ENCODE peak calls at places on chromosome 19, in four cellular contexts. S is tibial artery, N is pancreas, Y is colonic mucosa. P is an unnamed sample.

GRCh38 chr19:48826606-48827020 is 9.7 kb downstream of the HSD17B14 start:
- DNase-seq in Y (peak), N (peak), S (no peak), P (no peak)

GRCh38 chr19:16330368-16330801 is 5.8 kb downstream of the KLF2 start:
- DNase-seq in S (peak), Y (peak), N (peak), P (no peak)

GRCh38 chr19:51552996-51553725 is 17.9 kb upstream of the ZNF175 start:
- DNase-seq in S (peak), N (peak), Y (peak), P (peak)

GRCh38 chr19:10305139-10305806 is 4.3 kb downstream of the ZGLP1 start:
- DNase-seq in S (peak), Y (no peak), N (no peak), P (no peak)

GRCh38 chr19:52566588-52566987 is 3.5 kb upstream of the ZNF701 start:
- DNase-seq in Y (no peak), S (no peak), N (no peak), P (peak)

GRCh38 chr19:16888629-16889371 is at the start of gene F2RL3:
- DNase-seq in S (peak), N (peak), Y (peak), P (no peak)

GRCh38 chr19:1363599-1363998 is 20.1 kb upstream of the NDUFS7 start:
- DNase-seq in S (no peak), Y (no peak), N (no peak), P (no peak)

GRCh38 chr19:30795727-30796126 is 423.5 kb downstream of the ZNF536 start:
- DNase-seq in S (no peak), N (no peak), Y (no peak), P (no peak)

GRCh38 chr19:47351545-47351944 is 2.4 kb downstream of the DHX34 start:
- DNase-seq in N (no peak), S (no peak), Y (no peak), P (no peak)

GRCh38 chr19:28293685-28294084 is 919.3 kb downstream of the UQCRFS1 start:
- DNase-seq in Y (no peak), N (no peak), S (no peak), P (no peak)

GRCh38 chr19:6739390-6739883 is at the start of gene TRIP10:
- DNase-seq in S (peak), Y (peak), N (peak), P (no peak)

GRCh38 chr19:56377105-56377924 is 16.0 kb downstream of the ZNF582 start:
- DNase-seq in Y (no peak), N (no peak), S (no peak), P (no peak)

GRCh38 chr19:20365146-20365545 is 198.1 kb downstream of the ZNF486 start:
- DNase-seq in N (no peak), Y (no peak), S (no peak), P (no peak)

GRCh38 chr19:8476524-8476923 is 25.9 kb downstream of the PRAM1 start:
- DNase-seq in N (no peak), S (no peak), Y (no peak), P (no peak)

GRCh38 chr19:8478605-8479004 is 23.8 kb downstream of the PRAM1 start:
- DNase-seq in N (no peak), S (no peak), Y (no peak), P (no peak)

GRCh38 chr19:8475005-8475404 is 27.4 kb downstream of the PRAM1 start:
- DNase-seq in Y (no peak), S (no peak), N (no peak), P (no peak)

GRCh38 chr19:8477889-8478288 is 24.6 kb downstream of the PRAM1 start:
- DNase-seq in Y (no peak), S (no peak), N (no peak), P (no peak)

GRCh38 chr19:8473652-8474476 is 28.6 kb downstream of the PRAM1 start:
- DNase-seq in S (no peak), N (no peak), Y (no peak), P (no peak)
- H3K27ac ChIP-seq in S (no peak), N (no peak), Y (no peak), P (no peak)

DNA sequence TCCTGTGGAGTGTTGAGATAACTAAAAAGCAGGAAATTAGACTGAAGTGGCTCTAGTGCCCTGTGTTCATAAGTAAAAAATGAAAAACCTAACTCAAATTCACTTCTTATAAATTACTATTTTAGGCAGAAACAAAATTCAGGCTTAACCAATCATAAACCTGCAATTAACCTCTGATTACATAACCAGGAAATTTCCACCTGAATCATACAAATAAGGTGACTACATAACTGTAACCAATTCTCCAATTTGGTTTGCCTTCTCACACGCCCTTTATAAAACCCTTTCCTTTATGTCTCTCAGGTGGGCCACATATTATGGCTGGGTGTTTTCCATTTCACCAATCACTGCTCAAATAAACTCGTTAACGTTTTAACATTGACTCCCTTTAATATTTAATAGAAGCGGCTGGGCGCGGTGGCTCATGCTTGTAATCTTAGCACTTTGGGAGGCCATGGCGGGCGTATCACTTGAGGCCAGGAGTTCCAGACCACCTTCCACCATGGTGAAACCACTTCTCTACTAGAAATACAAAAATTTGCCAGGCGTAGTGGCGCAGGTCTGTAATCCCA is 22.9 kb upstream of the ZNF724 start:
- DNase-seq in Y (peak), S (peak), N (no peak), P (no peak)
- TF ChIP-seq CTCF in Y (no peak), S (no peak), N (no peak), P (no peak)

GRCh38 chr19:15200575-15201364 is at the start of gene NOTCH3:
- DNase-seq in S (no peak), N (peak), Y (no peak), P (no peak)
- H3K4me3 ChIP-seq in S (peak), N (peak), Y (peak), P (peak)

GRCh38 chr19:29525901-29526729 is at the start of gene VSTM2B:
- DNase-seq in Y (no peak), N (peak), S (no peak), P (no peak)

GRCh38 chr19:29521291-29522075 is 4.3 kb upstream of the VSTM2B start:
- DNase-seq in N (no peak), S (no peak), Y (no peak), P (no peak)

GRCh38 chr19:29524201-29524911 is 1.4 kb upstream of the VSTM2B start:
- DNase-seq in N (no peak), Y (no peak), S (no peak), P (no peak)

GRCh38 chr19:29524912-29525870 is 603 bp upstream of the VSTM2B start:
- DNase-seq in Y (no peak), S (no peak), N (peak), P (no peak)

DNA sequence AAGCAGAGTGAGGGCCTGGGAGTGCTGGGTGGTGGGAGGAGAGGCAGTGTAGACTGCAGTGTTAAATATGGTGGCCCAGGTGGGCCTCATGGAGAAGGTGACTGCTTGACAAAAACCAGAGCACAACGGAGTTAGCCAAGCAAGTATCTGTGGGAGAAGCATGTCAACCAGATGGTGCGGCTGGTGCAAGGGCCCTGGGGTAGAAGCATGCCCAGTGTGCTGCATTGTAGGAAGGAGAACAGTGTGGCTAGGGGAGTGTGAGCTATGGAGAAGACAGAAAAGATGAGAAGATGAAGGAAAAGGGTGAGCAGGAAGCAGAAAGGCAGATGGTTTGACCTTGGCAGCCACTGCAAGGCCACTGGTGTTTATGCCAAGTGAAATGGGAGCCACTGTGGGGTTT is 2.2 kb upstream of the VSTM2B start:
- DNase-seq in N (no peak), S (no peak), Y (no peak), P (no peak)
- H3K27ac ChIP-seq in N (no peak), S (no peak), Y (no peak), P (no peak)

GRCh38 chr19:18777156-18777724 is 13.9 kb downstream of the COMP start:
- DNase-seq in Y (no peak), N (peak), S (no peak), P (no peak)
- TF ChIP-seq CTCF in Y (no peak), N (no peak), S (no peak), P (no peak)

DNA sequence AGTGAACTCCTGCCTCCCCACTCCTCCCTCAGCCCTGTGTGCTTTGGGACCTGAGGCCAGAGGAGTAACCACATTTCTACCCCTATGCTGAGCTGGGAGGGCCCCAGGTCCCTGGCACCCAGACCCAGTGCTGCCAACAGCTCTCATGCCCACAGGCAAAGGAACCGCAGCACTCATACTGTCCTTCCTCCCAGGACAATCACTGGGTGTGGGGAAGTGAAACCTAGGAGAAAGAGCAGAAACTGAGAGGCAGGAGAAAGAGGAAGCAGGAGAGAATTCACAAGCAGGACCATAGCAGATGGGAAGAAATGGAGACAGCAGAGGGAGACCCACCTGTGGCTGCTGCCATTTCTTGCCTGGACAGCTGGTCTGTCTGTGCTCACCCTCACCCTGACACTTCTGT is 18.8 kb downstream of the CCDC97 start:
- DNase-seq in Y (no peak), N (no peak), S (peak), P (no peak)
- H3K4me3 ChIP-seq in Y (no peak), N (no peak), S (no peak), P (no peak)

DNA sequence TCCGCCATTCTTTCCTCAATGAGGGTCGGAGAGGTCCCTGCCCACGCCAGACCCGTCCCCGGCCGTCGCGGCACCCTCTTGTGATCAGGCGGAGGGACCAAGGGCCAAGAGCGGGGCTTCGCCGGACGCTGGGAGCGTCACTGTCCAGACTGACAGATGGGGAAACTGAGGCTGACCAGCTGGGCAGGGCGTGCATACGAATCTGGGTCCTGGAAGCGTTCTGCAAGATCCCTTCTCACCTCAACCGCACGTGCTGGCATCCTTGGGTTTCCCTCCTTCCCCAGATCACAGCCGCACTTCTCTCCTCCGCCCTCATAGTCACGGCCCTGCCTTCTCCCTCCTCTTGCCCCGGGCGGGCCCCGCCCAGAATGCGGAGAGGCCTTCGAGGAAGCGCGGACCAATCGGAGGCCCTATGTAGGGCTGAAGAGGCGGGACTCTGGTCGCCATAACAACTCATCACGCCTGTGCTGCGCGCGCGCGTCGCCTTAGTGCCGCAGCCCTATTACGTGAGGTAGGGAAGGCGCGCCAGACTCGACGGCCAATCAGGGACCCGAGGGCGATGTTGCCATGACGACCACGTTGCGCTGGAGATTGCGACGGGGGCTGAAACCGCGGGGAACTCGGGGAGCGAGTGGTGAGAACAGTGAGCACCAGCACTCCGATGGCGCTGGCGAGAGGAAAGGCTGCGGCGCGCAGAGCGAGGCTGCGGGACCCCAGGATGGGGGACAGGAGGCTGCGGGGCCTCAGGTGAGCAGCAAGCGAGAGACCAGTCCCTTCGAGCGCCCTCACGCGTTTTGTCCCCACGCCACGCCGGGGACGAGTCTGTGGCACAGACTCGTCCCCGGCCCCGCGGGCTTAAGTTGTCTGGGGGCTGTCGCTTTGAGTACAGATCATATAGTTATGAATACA is 5.7 kb downstream of the RNF225 start:
- DNase-seq in S (peak), N (peak), Y (peak), P (peak)
- H3K27ac ChIP-seq in S (peak), N (peak), Y (peak), P (peak)

GRCh38 chr19:13847900-13848677 is 28.8 kb upstream of the NANOS3 start:
- DNase-seq in Y (no peak), S (no peak), N (no peak), P (no peak)
- TF ChIP-seq CTCF in Y (no peak), S (no peak), N (no peak), P (no peak)

P was measured in AG04450.